ENCODE peak calls at places on chromosomes 13 and 19, in seven cellular contexts. H is K562, J is H1, O is GM12878, I is HepG2, M is SK-N-SH, A is HCT116. F is an unnamed sample.
A peak's percentile ranks its signal among the peaks of the same experiment; 100 is the strongest.

GRCh38 chr19:43820098-43820860 is 6.8 kb upstream of the ZNF283 start:
- DNase-seq in A (no peak), O (no peak), J (no peak), I (no peak), M (peak; percentile 49), H (no peak), F (no peak)

GRCh38 chr13:20448470-20448869 is 77.2 kb downstream of the CRYL1 start:
- DNase-seq in A (no peak), H (no peak), J (no peak), M (no peak), I (no peak), O (no peak), F (no peak)

GRCh38 chr19:18859676-18860301 is 28.0 kb downstream of the UPF1 start:
- DNase-seq in H (no peak), A (no peak), J (no peak), I (no peak), M (no peak), O (no peak), F (no peak)

GRCh38 chr13:77506874-77507273 is 28.6 kb upstream of the SCEL start:
- DNase-seq in H (no peak), O (no peak), J (no peak), I (no peak), A (peak; percentile 7), M (no peak), F (no peak)

GRCh38 chr13:27289016-27289665 is 18.5 kb downstream of the RASL11A start:
- DNase-seq in M (no peak), H (no peak), A (no peak), J (no peak), O (no peak), I (no peak), F (no peak)

GRCh38 chr19:55165952-55166529 is 372 bp downstream of the DNAAF3 start:
- DNase-seq in M (peak; percentile 80), I (peak; percentile 85), J (peak; percentile 91), H (peak; percentile 90), A (peak; percentile 86), O (no peak), F (peak; percentile 91)

GRCh38 chr19:54418030-54418929 is 3.0 kb downstream of the TTYH1 start:
- DNase-seq in M (no peak), I (peak; percentile 50), J (peak; percentile 50), A (no peak), H (no peak), O (no peak), F (no peak)

GRCh38 chr13:107832521-107833095 is 382.7 kb downstream of the LIG4 start:
- DNase-seq in A (no peak), J (no peak), H (no peak), M (no peak), O (no peak), I (no peak), F (no peak)

GRCh38 chr19:3575260-3575741 is 2.6 kb downstream of the HMG20B start:
- DNase-seq in A (no peak), J (peak; percentile 83), M (peak; percentile 10), I (peak; percentile 55), H (peak; percentile 72), O (no peak), F (no peak)

GRCh38 chr13:33145667-33146066 is 129.4 kb downstream of the KL start:
- DNase-seq in M (no peak), O (no peak), A (no peak), J (no peak), I (no peak), H (no peak), F (no peak)

GRCh38 chr19:55085923-55086715 is 10.4 kb downstream of the EPS8L1 start:
- DNase-seq in J (peak; percentile 69), I (no peak), O (no peak), H (no peak), M (peak; percentile 56), A (no peak), F (no peak)

GRCh38 chr19:7783991-7784421 is 21.0 kb downstream of the CLEC4M start:
- DNase-seq in A (no peak), H (no peak), I (peak; percentile 17), M (no peak), J (no peak), O (no peak), F (peak; percentile 48)

GRCh38 chr19:21559444-21559843 is 54.0 kb downstream of the ZNF429 start:
- DNase-seq in M (no peak), I (no peak), J (no peak), H (no peak), O (no peak), A (no peak), F (no peak)

GRCh38 chr19:1252818-1253513 is 4.6 kb downstream of the MIDN start:
- DNase-seq in H (peak; percentile 88), J (no peak), A (no peak), M (peak; percentile 69), I (peak; percentile 82), O (no peak), F (peak; percentile 60)

GRCh38 chr19:38255759-38256052 is 468 bp downstream of the PPP1R14A start:
- DNase-seq in I (no peak), O (no peak), H (no peak), M (peak; percentile 50), J (no peak), A (no peak), F (no peak)

GRCh38 chr19:19146000-19146608 is 7.8 kb upstream of the TMEM161A start:
- DNase-seq in O (no peak), A (no peak), H (peak; percentile 86), I (peak; percentile 35), M (peak; percentile 93), J (peak; percentile 100), F (peak; percentile 71)

GRCh38 chr13:73715114-73715909 is 418.9 kb downstream of the KLF12 start:
- DNase-seq in M (no peak), J (no peak), I (no peak), O (peak; percentile 31), H (no peak), A (no peak), F (no peak)

GRCh38 chr19:49217382-49217781 is 59.8 kb downstream of the TRPM4 start:
- DNase-seq in A (no peak), J (no peak), M (no peak), I (no peak), O (no peak), H (no peak), F (no peak)

GRCh38 chr13:92436927-92437326 is 789.7 kb upstream of the GPC6 start:
- DNase-seq in H (no peak), J (no peak), O (no peak), M (no peak), A (no peak), I (no peak), F (no peak)

GRCh38 chr13:90233933-90234672 is 1113.4 kb upstream of the MIR17HG start:
- DNase-seq in J (no peak), M (no peak), I (no peak), A (no peak), H (no peak), O (no peak), F (peak; percentile 28)

GRCh38 chr19:48900477-48901452 is 653 bp downstream of the NUCB1 start:
- DNase-seq in M (peak; percentile 63), A (no peak), I (peak; percentile 29), J (no peak), H (peak; percentile 56), O (no peak), F (peak; percentile 32)

GRCh38 chr19:47608908-47609879 is at the start of gene BICRA:
- DNase-seq in H (peak; percentile 88), O (no peak), A (no peak), I (peak; percentile 65), J (peak; percentile 88), M (peak; percentile 92), F (peak; percentile 62)

GRCh38 chr13:37179646-37180045 is 74.2 kb upstream of the CSNK1A1L start:
- DNase-seq in A (no peak), I (no peak), J (no peak), M (no peak), O (no peak), H (no peak), F (no peak)

GRCh38 chr13:42041017-42041683 is 7.3 kb upstream of the DGKH start:
- DNase-seq in H (peak; percentile 55), O (peak; percentile 11), J (peak; percentile 73), I (no peak), M (peak; percentile 76), A (peak; percentile 38), F (peak; percentile 76)

GRCh38 chr13:35992964-35993363 is 138.2 kb downstream of the DCLK1 start:
- DNase-seq in I (no peak), A (no peak), J (peak; percentile 39), H (no peak), O (no peak), M (no peak), F (no peak)

DNA sequence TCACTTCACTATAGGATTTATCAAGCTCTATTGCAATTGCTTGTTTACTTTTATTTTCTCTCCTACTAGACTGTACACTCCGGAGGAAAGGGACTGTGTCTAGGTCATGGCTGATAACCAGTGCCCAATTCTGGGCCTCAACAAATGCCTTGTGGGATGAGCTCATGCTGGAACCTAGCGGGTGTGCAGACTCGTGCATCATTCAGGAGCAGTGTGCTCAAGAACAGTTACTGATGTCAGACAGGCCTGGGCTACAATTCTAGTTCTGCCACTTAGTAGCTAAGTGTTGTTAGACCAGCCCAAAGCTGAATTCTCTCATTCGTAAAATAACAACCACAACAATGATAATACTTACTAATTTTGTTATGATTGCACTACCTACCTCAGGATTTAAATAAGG is 95.4 kb downstream of the CYSLTR2 start:
- DNase-seq in H (no peak), J (no peak), A (no peak), M (no peak), O (no peak), I (no peak), F (no peak)
- TF ChIP-seq JUND in H (no peak), J (no peak), A (no peak), M (no peak), O (no peak), I (no peak), F (no peak)

DNA sequence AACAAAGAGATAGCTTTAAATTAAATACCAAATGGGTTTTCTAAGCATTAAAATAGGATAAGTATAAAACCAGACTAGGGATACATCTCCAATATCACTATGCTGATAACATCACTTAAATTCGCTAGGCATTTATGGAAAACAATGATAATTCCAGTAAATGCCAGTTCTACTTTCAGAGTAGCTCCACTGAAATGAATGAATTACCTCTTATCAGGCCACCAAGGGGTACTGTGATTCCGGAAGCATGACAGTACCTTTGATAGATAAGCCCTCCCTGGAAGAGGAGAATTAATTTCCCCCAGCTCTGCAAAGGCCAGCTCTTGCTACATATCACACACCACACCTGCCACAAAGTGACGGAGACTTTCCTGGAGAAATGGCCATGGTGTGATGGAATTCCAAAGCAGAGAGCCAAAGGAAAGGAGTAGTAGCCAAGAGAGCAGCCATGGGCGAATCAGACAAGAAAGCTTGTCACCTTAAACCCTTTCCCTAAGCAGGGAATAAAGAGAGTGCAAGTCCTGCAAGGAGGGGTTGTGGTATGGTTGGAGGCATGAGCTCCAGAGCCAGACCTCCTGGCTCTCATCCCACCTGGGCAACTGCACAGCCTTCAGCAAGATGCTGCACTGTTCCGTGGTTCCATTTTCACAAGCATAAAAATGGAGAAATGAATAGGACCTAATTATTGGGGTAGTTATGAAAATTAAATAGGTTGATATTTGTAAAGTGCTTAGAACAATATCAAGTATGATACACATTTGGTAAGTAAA is 423.1 kb downstream of the FGF14 start:
- DNase-seq in H (no peak), A (no peak), I (no peak), J (no peak), O (no peak), M (peak; percentile 42), F (no peak)
- TF ChIP-seq JUND in H (no peak), A (no peak), I (no peak), J (no peak), O (no peak), M (no peak), F (no peak)

GRCh38 chr13:40024578-40024952 is 369.1 kb downstream of the COG6 start:
- DNase-seq in I (no peak), H (no peak), M (no peak), O (no peak), A (no peak), J (no peak), F (no peak)
- TF ChIP-seq JUND in I (no peak), H (no peak), M (no peak), O (no peak), A (no peak), J (no peak), F (no peak)

GRCh38 chr19:5186293-5187050 is 154.1 kb downstream of the PTPRS start:
- DNase-seq in I (no peak), H (no peak), J (no peak), O (no peak), A (no peak), M (no peak), F (no peak)
- TF ChIP-seq JUND in I (no peak), H (no peak), J (no peak), O (no peak), A (no peak), M (no peak), F (no peak)

F was measured in T47D.